ENCODE peak calls at places on chromosomes 16 and 17, in six cellular contexts. D, M, P, Z, J and O are unnamed samples.

GRCh38 chr16:29995330-29995910 is at the start of gene HIRIP3:
- DNase-seq in D (peak), M (peak), P (peak), Z (peak), J (peak), O (no peak)

GRCh38 chr16:19400709-19401108 is 17.0 kb upstream of the TMC5 start:
- DNase-seq in D (no peak), M (no peak), P (peak), Z (no peak), J (no peak), O (no peak)

GRCh38 chr17:81515530-81516041 is 3.0 kb upstream of the ACTG1 start:
- DNase-seq in D (no peak), M (no peak), P (no peak), Z (no peak), J (peak), O (no peak)

GRCh38 chr16:15618392-15618791 is 24.6 kb downstream of the MARF1 start:
- DNase-seq in D (no peak), M (no peak), P (no peak), Z (no peak), J (no peak), O (no peak)

GRCh38 chr17:50904522-50905459 is 38.6 kb upstream of the TOB1 start:
- DNase-seq in D (peak), M (no peak), P (no peak), Z (no peak), J (peak), O (no peak)

GRCh38 chr17:67456103-67456502 is 79.0 kb downstream of the PITPNC1 start:
- DNase-seq in D (no peak), M (no peak), P (no peak), Z (no peak), J (no peak), O (no peak)

GRCh38 chr16:22638393-22639206 is 127.9 kb downstream of the NPIPB5 start:
- DNase-seq in D (no peak), M (no peak), P (no peak), Z (no peak), J (no peak), O (peak)

GRCh38 chr17:81322271-81323082 is 27.4 kb upstream of the SLC38A10 start:
- DNase-seq in D (no peak), M (no peak), P (peak), Z (peak), J (no peak), O (no peak)

GRCh38 chr16:52526830-52527229 is 20.1 kb downstream of the TOX3 start:
- DNase-seq in D (no peak), M (no peak), P (no peak), Z (no peak), J (no peak), O (no peak)